ENCODE peak calls at places on chromosomes 3 and 15, in six cellular contexts. D is H4, B is fibroblast of pulmonary artery, A is HFF-Myc, E is GM23338, I is ACHN. T is an unnamed sample.

GRCh38 chr3:17645074-17645698 is 97.2 kb downstream of the TBC1D5 start:
- DNase-seq in D (peak; percentile 62), B (peak; percentile 86), E (peak; percentile 86), I (peak; percentile 66), A (peak; percentile 24), T (peak; percentile 75)

GRCh38 chr3:160617636-160618035 is 52.3 kb upstream of the KPNA4 start:
- DNase-seq in A (no peak), I (no peak), E (peak; percentile 40), D (no peak), B (no peak), T (no peak)

GRCh38 chr15:75672646-75673425 is 25.1 kb downstream of the SNX33 start:
- DNase-seq in I (no peak), D (peak; percentile 59), B (peak; percentile 87), E (peak; percentile 59), A (no peak), T (peak; percentile 81)

GRCh38 chr3:149575213-149575961 is 82.4 kb downstream of the WWTR1 start:
- DNase-seq in E (no peak), I (peak; percentile 78), D (peak; percentile 97), B (peak; percentile 98), A (peak; percentile 80), T (peak; percentile 16)

GRCh38 chr3:128469584-128469983 is 2.9 kb upstream of the DNAJB8 start:
- DNase-seq in E (no peak), A (no peak), I (no peak), B (no peak), D (no peak), T (no peak)

GRCh38 chr3:134348524-134348923 is 25.7 kb downstream of the AMOTL2 start:
- DNase-seq in B (no peak), I (no peak), E (no peak), D (no peak), A (no peak), T (no peak)

GRCh38 chr3:160757624-160758106 is 1.6 kb downstream of the PPM1L start:
- DNase-seq in I (no peak), D (no peak), B (no peak), E (peak; percentile 53), A (no peak), T (no peak)

GRCh38 chr3:4938583-4938982 is 40.7 kb upstream of the BHLHE40 start:
- DNase-seq in A (no peak), I (no peak), E (no peak), B (no peak), D (no peak), T (no peak)

GRCh38 chr3:129558772-129559564 is 16.0 kb downstream of the H1-8 start:
- DNase-seq in D (peak; percentile 74), A (peak; percentile 63), B (peak; percentile 58), E (no peak), I (peak; percentile 48), T (peak; percentile 68)

GRCh38 chr3:21174461-21174860 is 576.5 kb downstream of the ZNF385D start:
- DNase-seq in A (no peak), B (peak; percentile 48), I (no peak), D (no peak), E (no peak), T (no peak)

GRCh38 chr3:126149960-126150515 is 30.3 kb downstream of the ALDH1L1 start:
- DNase-seq in A (no peak), B (no peak), I (no peak), D (no peak), E (no peak), T (peak; percentile 2)

GRCh38 chr3:122609798-122610559 is 32.5 kb downstream of the PARP15 start:
- DNase-seq in I (peak; percentile 72), E (no peak), B (peak; percentile 78), D (peak; percentile 86), A (peak; percentile 43), T (no peak)

GRCh38 chr3:140828585-140828984 is 113.1 kb upstream of the SLC25A36 start:
- DNase-seq in I (no peak), E (no peak), A (no peak), B (no peak), D (no peak), T (no peak)

GRCh38 chr3:131072845-131073244 is 46.2 kb downstream of the NEK11 start:
- DNase-seq in I (no peak), B (peak; percentile 92), E (no peak), A (no peak), D (peak; percentile 18), T (peak; percentile 22)

GRCh38 chr15:37951999-37952398 is 17.6 kb downstream of the TMCO5A start:
- DNase-seq in A (no peak), I (no peak), B (no peak), E (no peak), D (no peak), T (no peak)

GRCh38 chr3:146912233-146913015 is 307.3 kb upstream of the PLSCR5 start:
- DNase-seq in E (no peak), I (no peak), A (no peak), B (no peak), D (no peak), T (no peak)

GRCh38 chr3:126934149-126934548 is 48.8 kb upstream of the PLXNA1 start:
- DNase-seq in B (peak; percentile 38), E (no peak), A (no peak), D (no peak), I (no peak), T (peak; percentile 39)

GRCh38 chr3:179526482-179526881 is 36.2 kb upstream of the ACTL6A start:
- DNase-seq in E (no peak), B (peak; percentile 28), I (no peak), D (no peak), A (no peak), T (no peak)

GRCh38 chr15:96020133-96020532 is 310.4 kb upstream of the NR2F2 start:
- DNase-seq in I (no peak), D (no peak), A (no peak), B (no peak), E (no peak), T (no peak)

GRCh38 chr3:25114532-25114931 is 313.5 kb upstream of the RARB start:
- DNase-seq in I (no peak), A (no peak), D (no peak), E (no peak), B (no peak), T (no peak)